ENCODE peak calls at places on chromosomes 11 and 22, in eight cellular contexts. One of them, this sample, is unnamed.

GRCh38 chr11:30431127-30431814 is 108.4 kb downstream of the ARL14EP start:
- DNase-seq in coronary artery: no peak
- DNase-seq in uterus: no peak
- DNase-seq in GM12865: no peak
- DNase-seq in progenitor cell of endocrine pancreas: no peak
- DNase-seq in CD8-positive, alpha-beta T cell: no peak
- DNase-seq in colonic mucosa: no peak
- DNase-seq in RWPE1: no peak
- DNase-seq in this sample: no peak

GRCh38 chr22:21047730-21048129 is 2.0 kb downstream of the LRRC74B start:
- DNase-seq in coronary artery: no peak
- DNase-seq in uterus: peak; percentile 11
- DNase-seq in GM12865: no peak
- DNase-seq in progenitor cell of endocrine pancreas: no peak
- DNase-seq in CD8-positive, alpha-beta T cell: no peak
- DNase-seq in colonic mucosa: no peak
- DNase-seq in RWPE1: no peak
- DNase-seq in this sample: no peak

GRCh38 chr22:23789121-23789520 is 2.4 kb downstream of the SMARCB1 start:
- DNase-seq in coronary artery: peak; percentile 41
- DNase-seq in uterus: no peak
- DNase-seq in GM12865: no peak
- DNase-seq in progenitor cell of endocrine pancreas: no peak
- DNase-seq in CD8-positive, alpha-beta T cell: no peak
- DNase-seq in colonic mucosa: no peak
- DNase-seq in RWPE1: no peak
- DNase-seq in this sample: no peak

GRCh38 chr11:59097113-59097708 is 9.8 kb upstream of the FAM111B start:
- DNase-seq in coronary artery: no peak
- DNase-seq in uterus: peak; percentile 32
- DNase-seq in GM12865: peak; percentile 81
- DNase-seq in progenitor cell of endocrine pancreas: no peak
- DNase-seq in CD8-positive, alpha-beta T cell: peak; percentile 65
- DNase-seq in colonic mucosa: peak; percentile 77
- DNase-seq in RWPE1: peak; percentile 5
- DNase-seq in this sample: peak; percentile 75

GRCh38 chr11:65487467-65488272 is 11.2 kb upstream of the MALAT1 start:
- DNase-seq in coronary artery: peak; percentile 100
- DNase-seq in uterus: peak; percentile 98
- DNase-seq in GM12865: peak; percentile 83
- DNase-seq in progenitor cell of endocrine pancreas: peak; percentile 75
- DNase-seq in CD8-positive, alpha-beta T cell: no peak
- DNase-seq in colonic mucosa: peak; percentile 97
- DNase-seq in RWPE1: peak; percentile 99
- DNase-seq in this sample: peak; percentile 97

GRCh38 chr22:43182726-43183125 is 4.2 kb downstream of the TTLL12 start:
- DNase-seq in coronary artery: no peak
- DNase-seq in uterus: no peak
- DNase-seq in GM12865: no peak
- DNase-seq in progenitor cell of endocrine pancreas: no peak
- DNase-seq in CD8-positive, alpha-beta T cell: no peak
- DNase-seq in colonic mucosa: no peak
- DNase-seq in RWPE1: no peak
- DNase-seq in this sample: no peak

GRCh38 chr11:22624742-22625447 is 728 bp downstream of the FANCF start:
- DNase-seq in coronary artery: no peak
- DNase-seq in uterus: peak; percentile 53
- DNase-seq in GM12865: peak; percentile 88
- DNase-seq in progenitor cell of endocrine pancreas: peak; percentile 48
- DNase-seq in CD8-positive, alpha-beta T cell: peak; percentile 70
- DNase-seq in colonic mucosa: peak; percentile 76
- DNase-seq in RWPE1: peak; percentile 0
- DNase-seq in this sample: peak; percentile 70

GRCh38 chr11:19874241-19874640 is 161.6 kb downstream of the NAV2 start:
- DNase-seq in coronary artery: no peak
- DNase-seq in uterus: no peak
- DNase-seq in GM12865: no peak
- DNase-seq in progenitor cell of endocrine pancreas: no peak
- DNase-seq in CD8-positive, alpha-beta T cell: no peak
- DNase-seq in colonic mucosa: no peak
- DNase-seq in RWPE1: no peak
- DNase-seq in this sample: no peak

GRCh38 chr22:46088541-46089311 is 61.6 kb upstream of the PPARA start:
- DNase-seq in coronary artery: peak; percentile 86
- DNase-seq in uterus: peak; percentile 50
- DNase-seq in GM12865: no peak
- DNase-seq in progenitor cell of endocrine pancreas: no peak
- DNase-seq in CD8-positive, alpha-beta T cell: no peak
- DNase-seq in colonic mucosa: no peak
- DNase-seq in RWPE1: no peak
- DNase-seq in this sample: no peak

GRCh38 chr11:17412488-17413180 is 24.2 kb upstream of the KCNJ11 start:
- DNase-seq in coronary artery: no peak
- DNase-seq in uterus: no peak
- DNase-seq in GM12865: no peak
- DNase-seq in progenitor cell of endocrine pancreas: no peak
- DNase-seq in CD8-positive, alpha-beta T cell: no peak
- DNase-seq in colonic mucosa: no peak
- DNase-seq in RWPE1: no peak
- DNase-seq in this sample: no peak

GRCh38 chr11:119310682-119311052 is 6.3 kb downstream of the MCAM start:
- DNase-seq in coronary artery: no peak
- DNase-seq in uterus: no peak
- DNase-seq in GM12865: no peak
- DNase-seq in progenitor cell of endocrine pancreas: no peak
- DNase-seq in CD8-positive, alpha-beta T cell: no peak
- DNase-seq in colonic mucosa: no peak
- DNase-seq in RWPE1: no peak
- DNase-seq in this sample: no peak

GRCh38 chr11:544817-545166 is 7.5 kb downstream of the LRRC56 start:
- DNase-seq in coronary artery: no peak
- DNase-seq in uterus: no peak
- DNase-seq in GM12865: no peak
- DNase-seq in progenitor cell of endocrine pancreas: no peak
- DNase-seq in CD8-positive, alpha-beta T cell: no peak
- DNase-seq in colonic mucosa: no peak
- DNase-seq in RWPE1: no peak
- DNase-seq in this sample: no peak

GRCh38 chr11:548700-549603 is 11.6 kb downstream of the LMNTD2 start:
- DNase-seq in coronary artery: no peak
- DNase-seq in uterus: no peak
- DNase-seq in GM12865: no peak
- DNase-seq in progenitor cell of endocrine pancreas: no peak
- DNase-seq in CD8-positive, alpha-beta T cell: peak; percentile 8
- DNase-seq in colonic mucosa: no peak
- DNase-seq in RWPE1: no peak
- DNase-seq in this sample: no peak

GRCh38 chr11:541433-541885 is 4.1 kb downstream of the LRRC56 start:
- DNase-seq in coronary artery: no peak
- DNase-seq in uterus: no peak
- DNase-seq in GM12865: no peak
- DNase-seq in progenitor cell of endocrine pancreas: no peak
- DNase-seq in CD8-positive, alpha-beta T cell: peak; percentile 11
- DNase-seq in colonic mucosa: no peak
- DNase-seq in RWPE1: no peak
- DNase-seq in this sample: no peak

GRCh38 chr11:540583-541432 is 3.5 kb downstream of the LRRC56 start:
- DNase-seq in coronary artery: no peak
- DNase-seq in uterus: no peak
- DNase-seq in GM12865: no peak
- DNase-seq in progenitor cell of endocrine pancreas: no peak
- DNase-seq in CD8-positive, alpha-beta T cell: peak; percentile 13
- DNase-seq in colonic mucosa: no peak
- DNase-seq in RWPE1: no peak
- DNase-seq in this sample: no peak

DNA sequence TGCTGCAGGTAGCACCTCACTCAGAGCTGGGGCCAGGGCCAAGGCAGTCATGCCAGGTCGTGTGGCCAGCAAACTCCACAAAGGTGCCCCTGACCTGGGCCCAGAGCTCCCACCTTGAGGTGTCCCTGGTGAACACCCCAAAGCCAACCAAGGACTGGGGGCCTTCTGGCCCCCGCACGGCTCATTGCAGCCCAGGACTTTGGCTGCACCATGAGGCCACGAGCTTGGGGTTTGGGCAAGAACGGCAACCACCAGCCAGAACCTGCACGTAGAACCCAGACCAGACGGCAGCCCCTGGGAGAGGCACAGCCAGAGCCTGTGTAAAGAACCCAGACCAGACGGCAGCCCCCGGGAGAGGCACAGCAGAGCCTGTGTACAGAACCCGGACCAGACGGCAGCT is 7.8 kb downstream of the LRRC56 start:
- DNase-seq in coronary artery: no peak
- DNase-seq in uterus: no peak
- DNase-seq in GM12865: no peak
- DNase-seq in progenitor cell of endocrine pancreas: no peak
- DNase-seq in CD8-positive, alpha-beta T cell: peak; percentile 17
- DNase-seq in colonic mucosa: no peak
- DNase-seq in RWPE1: no peak
- DNase-seq in this sample: no peak
- TF ChIP-seq CTCF in coronary artery: no peak
- TF ChIP-seq CTCF in uterus: no peak
- TF ChIP-seq CTCF in GM12865: no peak
- TF ChIP-seq CTCF in progenitor cell of endocrine pancreas: no peak
- TF ChIP-seq CTCF in CD8-positive, alpha-beta T cell: no peak
- TF ChIP-seq CTCF in colonic mucosa: no peak
- TF ChIP-seq CTCF in RWPE1: no peak
- TF ChIP-seq CTCF in this sample: no peak

GRCh38 chr11:128691802-128692749 is 1.8 kb upstream of the FLI1 start:
- DNase-seq in coronary artery: no peak
- DNase-seq in uterus: no peak
- DNase-seq in GM12865: no peak
- DNase-seq in progenitor cell of endocrine pancreas: no peak
- DNase-seq in CD8-positive, alpha-beta T cell: no peak
- DNase-seq in colonic mucosa: no peak
- DNase-seq in RWPE1: no peak
- DNase-seq in this sample: no peak

GRCh38 chr11:128690746-128691091 is 3.2 kb upstream of the FLI1 start:
- DNase-seq in coronary artery: no peak
- DNase-seq in uterus: no peak
- DNase-seq in GM12865: no peak
- DNase-seq in progenitor cell of endocrine pancreas: no peak
- DNase-seq in CD8-positive, alpha-beta T cell: no peak
- DNase-seq in colonic mucosa: no peak
- DNase-seq in RWPE1: no peak
- DNase-seq in this sample: no peak

GRCh38 chr11:128695539-128696221 is 1.8 kb downstream of the FLI1 start:
- DNase-seq in coronary artery: no peak
- DNase-seq in uterus: no peak
- DNase-seq in GM12865: peak; percentile 66
- DNase-seq in progenitor cell of endocrine pancreas: no peak
- DNase-seq in CD8-positive, alpha-beta T cell: peak; percentile 53
- DNase-seq in colonic mucosa: no peak
- DNase-seq in RWPE1: no peak
- DNase-seq in this sample: no peak

GRCh38 chr11:128694618-128695481 is 978 bp downstream of the FLI1 start:
- DNase-seq in coronary artery: no peak
- DNase-seq in uterus: no peak
- DNase-seq in GM12865: peak; percentile 40
- DNase-seq in progenitor cell of endocrine pancreas: no peak
- DNase-seq in CD8-positive, alpha-beta T cell: peak; percentile 33
- DNase-seq in colonic mucosa: no peak
- DNase-seq in RWPE1: no peak
- DNase-seq in this sample: no peak

DNA sequence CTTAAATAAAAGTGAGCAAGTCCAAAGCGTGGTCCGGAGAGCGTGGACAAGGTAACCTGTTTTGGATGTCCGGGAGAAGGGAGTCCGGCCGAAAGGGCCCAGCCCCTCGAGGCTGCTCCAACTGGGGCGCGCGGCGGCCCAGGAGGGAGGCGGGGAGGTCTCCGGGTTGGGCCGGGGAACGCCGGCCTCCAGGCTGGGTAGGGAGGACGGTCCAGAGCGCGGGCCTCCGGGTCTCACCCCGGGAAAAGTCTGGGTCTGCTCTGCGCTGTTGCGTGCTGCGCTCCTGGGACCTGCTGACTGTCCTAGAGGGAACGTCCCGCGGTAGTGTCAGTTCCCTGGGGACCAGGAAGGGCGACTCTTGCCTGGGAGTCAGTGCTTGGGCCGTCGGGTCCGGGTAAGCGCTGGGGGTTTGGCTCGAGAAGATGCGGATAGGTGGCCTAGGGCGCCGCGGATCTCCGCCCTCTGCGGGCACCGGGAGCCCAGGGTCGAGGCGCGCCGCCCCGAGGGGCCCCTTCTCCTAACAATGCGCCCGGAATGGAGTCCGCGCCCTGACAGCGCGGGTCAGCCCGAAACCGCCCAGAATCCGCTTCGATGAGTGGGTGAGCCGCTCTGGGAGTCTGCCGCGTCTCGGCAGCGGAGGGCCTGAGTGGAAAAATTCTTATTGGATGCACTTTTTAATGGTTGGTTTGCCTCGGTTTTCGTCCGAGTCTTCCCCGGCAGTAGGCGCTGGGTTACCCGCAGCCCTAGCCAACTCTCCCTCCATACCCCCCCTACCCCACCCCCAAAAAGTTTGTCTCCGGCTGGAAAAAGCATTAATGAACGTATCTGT is 908 bp upstream of the FLI1 start:
- DNase-seq in coronary artery: no peak
- DNase-seq in uterus: no peak
- DNase-seq in GM12865: peak; percentile 43
- DNase-seq in progenitor cell of endocrine pancreas: no peak
- DNase-seq in CD8-positive, alpha-beta T cell: peak; percentile 40
- DNase-seq in colonic mucosa: no peak
- DNase-seq in RWPE1: peak; percentile 34
- DNase-seq in this sample: no peak
- TF ChIP-seq CTCF in coronary artery: no peak
- TF ChIP-seq CTCF in uterus: no peak
- TF ChIP-seq CTCF in GM12865: no peak
- TF ChIP-seq CTCF in progenitor cell of endocrine pancreas: no peak
- TF ChIP-seq CTCF in CD8-positive, alpha-beta T cell: no peak
- TF ChIP-seq CTCF in colonic mucosa: no peak
- TF ChIP-seq CTCF in RWPE1: no peak
- TF ChIP-seq CTCF in this sample: no peak

DNA sequence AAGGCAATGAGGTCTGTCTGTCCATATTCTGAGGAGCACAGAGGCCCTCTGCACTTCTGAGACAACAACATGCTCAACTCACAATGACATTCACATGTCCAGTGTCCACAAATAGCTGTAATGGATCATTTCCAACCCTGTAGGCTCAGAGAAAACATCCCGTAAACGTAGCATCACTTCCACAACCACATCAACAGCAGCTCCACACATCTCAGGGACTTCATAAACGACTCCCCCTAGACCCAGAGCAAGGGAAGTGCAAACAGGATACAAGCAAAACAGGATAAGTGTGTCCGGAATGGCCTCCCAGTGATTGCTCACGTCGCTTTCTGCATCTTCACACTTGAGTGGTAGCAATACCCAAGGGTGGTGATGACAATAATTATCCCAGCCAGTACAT is 100.2 kb downstream of the SYN3 start:
- DNase-seq in coronary artery: no peak
- DNase-seq in uterus: no peak
- DNase-seq in GM12865: no peak
- DNase-seq in progenitor cell of endocrine pancreas: no peak
- DNase-seq in CD8-positive, alpha-beta T cell: no peak
- DNase-seq in colonic mucosa: no peak
- DNase-seq in RWPE1: no peak
- DNase-seq in this sample: no peak
- TF ChIP-seq CTCF in coronary artery: no peak
- TF ChIP-seq CTCF in uterus: no peak
- TF ChIP-seq CTCF in GM12865: no peak
- TF ChIP-seq CTCF in progenitor cell of endocrine pancreas: no peak
- TF ChIP-seq CTCF in CD8-positive, alpha-beta T cell: no peak
- TF ChIP-seq CTCF in colonic mucosa: no peak
- TF ChIP-seq CTCF in RWPE1: no peak
- TF ChIP-seq CTCF in this sample: no peak

GRCh38 chr11:120622189-120622912 is 110.8 kb downstream of the GRIK4 start:
- DNase-seq in coronary artery: no peak
- DNase-seq in uterus: no peak
- DNase-seq in GM12865: peak; percentile 71
- DNase-seq in progenitor cell of endocrine pancreas: no peak
- DNase-seq in CD8-positive, alpha-beta T cell: no peak
- DNase-seq in colonic mucosa: no peak
- DNase-seq in RWPE1: no peak
- DNase-seq in this sample: no peak
- TF ChIP-seq CTCF in coronary artery: no peak
- TF ChIP-seq CTCF in uterus: no peak
- TF ChIP-seq CTCF in GM12865: peak; percentile 46
- TF ChIP-seq CTCF in progenitor cell of endocrine pancreas: peak; percentile 12
- TF ChIP-seq CTCF in CD8-positive, alpha-beta T cell: no peak
- TF ChIP-seq CTCF in colonic mucosa: no peak
- TF ChIP-seq CTCF in RWPE1: no peak
- TF ChIP-seq CTCF in this sample: no peak

This sample was measured in Calu3.